ENCODE peak calls at places on chromosomes 4 and X, in four cellular contexts. One of them, this sample, is unnamed.

GRCh38 chrX:12308420-12308819 is 170.1 kb downstream of the FRMPD4 start:
- DNase-seq in mesendoderm: no peak
- DNase-seq in upper lobe of right lung: no peak
- DNase-seq in lung: no peak
- DNase-seq in this sample: no peak

GRCh38 chrX:107552976-107553375 is 75.3 kb upstream of the PRPS1 start:
- DNase-seq in mesendoderm: no peak
- DNase-seq in upper lobe of right lung: no peak
- DNase-seq in lung: no peak
- DNase-seq in this sample: no peak

GRCh38 chr4:13047591-13047990 is 436.5 kb downstream of the RAB28 start:
- DNase-seq in upper lobe of right lung: no peak
- DNase-seq in mesendoderm: no peak
- DNase-seq in lung: no peak
- DNase-seq in this sample: no peak

GRCh38 chr4:138757432-138757831 is 258.1 kb upstream of the NOCT start:
- DNase-seq in mesendoderm: no peak
- DNase-seq in lung: no peak
- DNase-seq in upper lobe of right lung: no peak
- DNase-seq in this sample: no peak

GRCh38 chr4:72207196-72207595 is 175.4 kb downstream of the NPFFR2 start:
- DNase-seq in lung: no peak
- DNase-seq in mesendoderm: no peak
- DNase-seq in upper lobe of right lung: no peak
- DNase-seq in this sample: no peak

GRCh38 chr4:78056265-78057129 is 626 bp upstream of the FRAS1 start:
- DNase-seq in upper lobe of right lung: peak; percentile 72
- DNase-seq in mesendoderm: peak; percentile 97
- DNase-seq in lung: peak; percentile 81
- DNase-seq in this sample: peak; percentile 94

GRCh38 chr4:169079942-169080827 is 70.1 kb upstream of the CBR4 start:
- DNase-seq in mesendoderm: no peak
- DNase-seq in lung: no peak
- DNase-seq in upper lobe of right lung: peak; percentile 66
- DNase-seq in this sample: no peak

GRCh38 chrX:85903692-85904471 is 143.5 kb downstream of the CHM start:
- DNase-seq in lung: no peak
- DNase-seq in mesendoderm: no peak
- DNase-seq in upper lobe of right lung: no peak
- DNase-seq in this sample: no peak

GRCh38 chrX:17738002-17738713 is 865 bp downstream of the SCML1 start:
- DNase-seq in upper lobe of right lung: peak; percentile 74
- DNase-seq in lung: peak; percentile 43
- DNase-seq in mesendoderm: peak; percentile 50
- DNase-seq in this sample: peak; percentile 75

GRCh38 chr4:77332696-77333270 is 175.8 kb downstream of the CCNG2 start:
- DNase-seq in mesendoderm: peak; percentile 7
- DNase-seq in upper lobe of right lung: no peak
- DNase-seq in lung: no peak
- DNase-seq in this sample: no peak

GRCh38 chr4:119211856-119212250 is 660 bp upstream of the USP53 start:
- DNase-seq in upper lobe of right lung: no peak
- DNase-seq in lung: no peak
- DNase-seq in mesendoderm: peak; percentile 94
- DNase-seq in this sample: no peak

GRCh38 chr4:108033348-108033747 is 43.7 kb downstream of the HADH start:
- DNase-seq in lung: no peak
- DNase-seq in upper lobe of right lung: no peak
- DNase-seq in mesendoderm: no peak
- DNase-seq in this sample: no peak

GRCh38 chr4:123412700-123413512 is 16.3 kb downstream of the SPRY1 start:
- DNase-seq in lung: no peak
- DNase-seq in mesendoderm: no peak
- DNase-seq in upper lobe of right lung: no peak
- DNase-seq in this sample: no peak

GRCh38 chr4:24240655-24241054 is 343.7 kb downstream of the DHX15 start:
- DNase-seq in upper lobe of right lung: no peak
- DNase-seq in lung: no peak
- DNase-seq in mesendoderm: peak; percentile 67
- DNase-seq in this sample: peak; percentile 59

GRCh38 chrX:51893931-51894696 is 691 bp downstream of the MAGED1 start:
- DNase-seq in lung: no peak
- DNase-seq in mesendoderm: peak; percentile 62
- DNase-seq in upper lobe of right lung: peak; percentile 56
- DNase-seq in this sample: peak; percentile 67

GRCh38 chr4:169619518-169619957 is 840 bp upstream of the CLCN3 start:
- DNase-seq in upper lobe of right lung: no peak
- DNase-seq in lung: peak; percentile 53
- DNase-seq in mesendoderm: peak; percentile 76
- DNase-seq in this sample: peak; percentile 80

GRCh38 chr4:173046818-173047217 is 121.8 kb upstream of the GALNT7 start:
- DNase-seq in lung: no peak
- DNase-seq in mesendoderm: peak; percentile 31
- DNase-seq in upper lobe of right lung: no peak
- DNase-seq in this sample: no peak

GRCh38 chr4:8547108-8547911 is 32.9 kb upstream of the GPR78 start:
- DNase-seq in upper lobe of right lung: peak; percentile 22
- DNase-seq in mesendoderm: peak; percentile 90
- DNase-seq in lung: no peak
- DNase-seq in this sample: peak; percentile 79

GRCh38 chr4:186067757-186068385 is 1.1 kb upstream of the TLR3 start:
- DNase-seq in lung: peak; percentile 69
- DNase-seq in upper lobe of right lung: peak; percentile 71
- DNase-seq in mesendoderm: peak; percentile 65
- DNase-seq in this sample: peak; percentile 64

GRCh38 chrX:41667631-41668030 is 21.1 kb upstream of the GPR34 start:
- DNase-seq in mesendoderm: no peak
- DNase-seq in upper lobe of right lung: no peak
- DNase-seq in lung: no peak
- DNase-seq in this sample: no peak

GRCh38 chr4:24229976-24230375 is 340.1 kb upstream of the PPARGC1A start:
- DNase-seq in lung: no peak
- DNase-seq in mesendoderm: no peak
- DNase-seq in upper lobe of right lung: no peak
- DNase-seq in this sample: no peak

GRCh38 chr4:113835005-113835404 is 73.5 kb upstream of the CAMK2D start:
- DNase-seq in mesendoderm: peak; percentile 35
- DNase-seq in lung: no peak
- DNase-seq in upper lobe of right lung: no peak
- DNase-seq in this sample: no peak

GRCh38 chrX:2159858-2160257 is 340.9 kb downstream of the DHRSX start:
- DNase-seq in upper lobe of right lung: no peak
- DNase-seq in lung: no peak
- DNase-seq in mesendoderm: no peak
- DNase-seq in this sample: no peak

GRCh38 chrX:129755779-129756650 is 17.2 kb downstream of the XPNPEP2 start:
- DNase-seq in upper lobe of right lung: no peak
- DNase-seq in mesendoderm: peak; percentile 65
- DNase-seq in lung: no peak
- DNase-seq in this sample: peak; percentile 76

GRCh38 chr4:177546745-177547144 is 104.5 kb upstream of the AGA start:
- DNase-seq in mesendoderm: no peak
- DNase-seq in upper lobe of right lung: no peak
- DNase-seq in lung: no peak
- DNase-seq in this sample: no peak

GRCh38 chr4:16916719-16917337 is 18.4 kb upstream of the LDB2 start:
- DNase-seq in upper lobe of right lung: no peak
- DNase-seq in lung: no peak
- DNase-seq in mesendoderm: peak; percentile 92
- DNase-seq in this sample: peak; percentile 95

GRCh38 chr4:174749091-174749490 is 80.0 kb downstream of the GLRA3 start:
- DNase-seq in upper lobe of right lung: no peak
- DNase-seq in lung: no peak
- DNase-seq in mesendoderm: no peak
- DNase-seq in this sample: no peak

GRCh38 chr4:151690884-151691283 is 69.9 kb downstream of the GATB start:
- DNase-seq in lung: no peak
- DNase-seq in mesendoderm: no peak
- DNase-seq in upper lobe of right lung: no peak
- DNase-seq in this sample: no peak

GRCh38 chr4:151768835-151769234 is 8.0 kb upstream of the GATB start:
- DNase-seq in mesendoderm: no peak
- DNase-seq in lung: no peak
- DNase-seq in upper lobe of right lung: no peak
- DNase-seq in this sample: no peak

GRCh38 chrX:122770581-122770980 is 413.5 kb upstream of the GRIA3 start:
- DNase-seq in upper lobe of right lung: no peak
- DNase-seq in mesendoderm: no peak
- DNase-seq in lung: no peak
- DNase-seq in this sample: no peak

GRCh38 chr4:21451032-21451431 is 497.5 kb downstream of the KCNIP4 start:
- DNase-seq in lung: no peak
- DNase-seq in mesendoderm: peak; percentile 19
- DNase-seq in upper lobe of right lung: no peak
- DNase-seq in this sample: no peak

GRCh38 chrX:70444326-70445196 is at the start of gene DLG3:
- DNase-seq in mesendoderm: peak; percentile 56
- DNase-seq in lung: no peak
- DNase-seq in upper lobe of right lung: no peak
- DNase-seq in this sample: peak; percentile 86

GRCh38 chrX:40201486-40201885 is 103.7 kb upstream of the BCOR start:
- DNase-seq in upper lobe of right lung: no peak
- DNase-seq in mesendoderm: peak; percentile 18
- DNase-seq in lung: no peak
- DNase-seq in this sample: no peak
- H3K4me1 ChIP-seq in upper lobe of right lung: no peaks in the 10 kb centered on the region
- H3K4me1 ChIP-seq in mesendoderm: no peaks in the 10 kb centered on the region
- H3K4me1 ChIP-seq in lung: no peaks in the 10 kb centered on the region
- H3K4me1 ChIP-seq in this sample: no peaks in the 10 kb centered on the region

GRCh38 chrX:71542411-71542810 is 9.5 kb downstream of the OGT start:
- DNase-seq in lung: no peak
- DNase-seq in mesendoderm: no peak
- DNase-seq in upper lobe of right lung: no peak
- DNase-seq in this sample: no peak
- H3K4me1 ChIP-seq in lung: peaks cover 18% of the 10 kb centered on the region
- H3K4me1 ChIP-seq in mesendoderm: no peaks in the 10 kb centered on the region
- H3K4me1 ChIP-seq in upper lobe of right lung: peaks cover 28% of the 10 kb centered on the region
- H3K4me1 ChIP-seq in this sample: no peaks in the 10 kb centered on the region

GRCh38 chrX:39029221-39029620 is 228.0 kb downstream of the MID1IP1 start:
- DNase-seq in mesendoderm: no peak
- DNase-seq in lung: no peak
- DNase-seq in upper lobe of right lung: no peak
- DNase-seq in this sample: no peak

GRCh38 chrX:39030636-39031035 is 229.4 kb downstream of the MID1IP1 start:
- DNase-seq in upper lobe of right lung: no peak
- DNase-seq in lung: no peak
- DNase-seq in mesendoderm: no peak
- DNase-seq in this sample: no peak
- H3K4me1 ChIP-seq in upper lobe of right lung: no peaks in the 10 kb centered on the region
- H3K4me1 ChIP-seq in lung: no peaks in the 10 kb centered on the region
- H3K4me1 ChIP-seq in mesendoderm: no peaks in the 10 kb centered on the region
- H3K4me1 ChIP-seq in this sample: no peaks in the 10 kb centered on the region

GRCh38 chr4:47876310-47876709 is 38.1 kb downstream of the NFXL1 start:
- DNase-seq in mesendoderm: no peak
- DNase-seq in upper lobe of right lung: no peak
- DNase-seq in lung: no peak
- DNase-seq in this sample: no peak
- H3K4me1 ChIP-seq in mesendoderm: no peaks in the 10 kb centered on the region
- H3K4me1 ChIP-seq in upper lobe of right lung: no peaks in the 10 kb centered on the region
- H3K4me1 ChIP-seq in lung: no peaks in the 10 kb centered on the region
- H3K4me1 ChIP-seq in this sample: no peaks in the 10 kb centered on the region

GRCh38 chr4:142706381-142706780 is 139.7 kb downstream of the INPP4B start:
- DNase-seq in mesendoderm: no peak
- DNase-seq in lung: no peak
- DNase-seq in upper lobe of right lung: no peak
- DNase-seq in this sample: no peak
- H3K4me1 ChIP-seq in mesendoderm: no peaks in the 10 kb centered on the region
- H3K4me1 ChIP-seq in lung: no peaks in the 10 kb centered on the region
- H3K4me1 ChIP-seq in upper lobe of right lung: no peaks in the 10 kb centered on the region
- H3K4me1 ChIP-seq in this sample: no peaks in the 10 kb centered on the region

DNA sequence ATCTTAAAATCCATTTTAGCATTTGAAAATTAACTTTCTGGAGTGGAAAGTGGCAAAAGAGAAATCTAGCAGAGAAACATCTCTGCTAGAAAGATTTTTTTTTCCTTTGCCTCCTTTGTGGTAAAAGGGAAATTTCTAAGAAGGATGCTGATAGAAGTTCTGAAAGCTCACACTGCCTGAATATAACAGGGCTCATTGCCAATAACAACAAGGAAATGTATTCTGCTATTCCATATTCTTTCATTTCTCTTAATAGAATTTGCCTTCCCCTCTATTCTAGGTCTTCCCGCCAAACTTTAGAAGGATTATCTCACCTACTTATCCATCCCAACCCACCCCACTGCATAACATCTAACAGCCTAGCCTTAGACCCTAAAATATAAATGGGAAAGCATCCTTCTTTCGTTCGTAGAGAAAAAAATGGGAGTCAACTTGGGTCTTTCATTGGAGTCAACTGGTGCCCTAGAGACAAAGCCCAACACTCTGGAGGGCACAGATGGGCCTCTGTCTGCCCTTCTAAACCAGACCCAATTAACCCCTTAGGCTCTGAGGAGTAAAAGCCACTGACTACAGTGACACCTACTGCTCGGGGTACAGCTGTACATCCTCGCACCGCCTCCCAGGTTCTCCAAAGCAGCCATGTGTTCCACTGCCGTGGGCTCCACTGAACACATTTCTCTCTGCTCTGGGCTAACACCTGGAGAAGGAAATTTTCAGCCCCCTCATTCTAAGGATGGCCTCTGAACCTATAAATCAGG is 103.9 kb downstream of the MAML3 start:
- DNase-seq in mesendoderm: peak; percentile 87
- DNase-seq in lung: no peak
- DNase-seq in upper lobe of right lung: no peak
- DNase-seq in this sample: peak; percentile 78
- H3K4me1 ChIP-seq in mesendoderm: peaks cover 33% of the 10 kb centered on the region
- H3K4me1 ChIP-seq in lung: peaks cover 16% of the 10 kb centered on the region
- H3K4me1 ChIP-seq in upper lobe of right lung: peaks cover 18% of the 10 kb centered on the region
- H3K4me1 ChIP-seq in this sample: peaks cover 36% of the 10 kb centered on the region

GRCh38 chrX:19804168-19804567 is 83.2 kb downstream of the SH3KBP1 start:
- DNase-seq in mesendoderm: no peak
- DNase-seq in upper lobe of right lung: no peak
- DNase-seq in lung: no peak
- DNase-seq in this sample: no peak

GRCh38 chrX:19805054-19805690 is 82.2 kb downstream of the SH3KBP1 start:
- DNase-seq in upper lobe of right lung: no peak
- DNase-seq in mesendoderm: no peak
- DNase-seq in lung: no peak
- DNase-seq in this sample: no peak

GRCh38 chrX:19798423-19798822 is 89.0 kb downstream of the SH3KBP1 start:
- DNase-seq in lung: no peak
- DNase-seq in upper lobe of right lung: no peak
- DNase-seq in mesendoderm: no peak
- DNase-seq in this sample: no peak

GRCh38 chrX:19799319-19800182 is 87.8 kb downstream of the SH3KBP1 start:
- DNase-seq in lung: no peak
- DNase-seq in upper lobe of right lung: no peak
- DNase-seq in mesendoderm: no peak
- DNase-seq in this sample: no peak

GRCh38 chrX:19800821-19801220 is 86.6 kb downstream of the SH3KBP1 start:
- DNase-seq in lung: no peak
- DNase-seq in mesendoderm: no peak
- DNase-seq in upper lobe of right lung: no peak
- DNase-seq in this sample: no peak
- H3K4me1 ChIP-seq in lung: peaks cover 2% of the 10 kb centered on the region
- H3K4me1 ChIP-seq in mesendoderm: peaks cover 3% of the 10 kb centered on the region
- H3K4me1 ChIP-seq in upper lobe of right lung: peaks cover 3% of the 10 kb centered on the region
- H3K4me1 ChIP-seq in this sample: no peaks in the 10 kb centered on the region

GRCh38 chr4:83320548-83320947 is 14.1 kb downstream of the HPSE start:
- DNase-seq in mesendoderm: no peak
- DNase-seq in lung: peak; percentile 50
- DNase-seq in upper lobe of right lung: peak; percentile 70
- DNase-seq in this sample: no peak
- H3K4me1 ChIP-seq in mesendoderm: no peaks in the 10 kb centered on the region
- H3K4me1 ChIP-seq in lung: no peaks in the 10 kb centered on the region
- H3K4me1 ChIP-seq in upper lobe of right lung: no peaks in the 10 kb centered on the region
- H3K4me1 ChIP-seq in this sample: no peaks in the 10 kb centered on the region

This sample was measured in endodermal cell.